ENCODE peak calls at places on chromosomes 11 and 22, in ten cellular contexts. B, Y, I, G, C, V, F, X, E and P are unnamed samples.

GRCh38 chr11:66349084-66349386 is 1.6 kb upstream of the B4GAT1 start:
- DNase-seq in B (no peak), Y (no peak), I (no peak), G (no peak), C (no peak), V (no peak), F (no peak), X (no peak), E (no peak), P (no peak)

GRCh38 chr11:65862191-65862735 is 2.0 kb downstream of the MUS81 start:
- DNase-seq in B (no peak), Y (no peak), I (no peak), G (no peak), C (no peak), V (no peak), F (no peak), X (no peak), E (no peak), P (no peak)

GRCh38 chr11:123194308-123195181 is 503 bp downstream of the CLMP start:
- DNase-seq in B (no peak), Y (peak), I (peak), G (peak), C (no peak), V (no peak), F (no peak), X (peak), E (no peak), P (no peak)

GRCh38 chr11:44788536-44789227 is 61.9 kb downstream of the TSPAN18 start:
- DNase-seq in B (no peak), Y (no peak), I (no peak), G (no peak), C (no peak), V (no peak), F (no peak), X (no peak), E (no peak), P (no peak)

GRCh38 chr22:46546466-46547178 is 9.2 kb upstream of the CELSR1 start:
- DNase-seq in B (no peak), Y (no peak), I (no peak), G (peak), C (no peak), V (no peak), F (no peak), X (no peak), E (no peak), P (no peak)

GRCh38 chr22:43177479-43177878 is 9.5 kb downstream of the TTLL12 start:
- DNase-seq in B (no peak), Y (no peak), I (no peak), G (no peak), C (no peak), V (no peak), F (no peak), X (no peak), E (no peak), P (no peak)

GRCh38 chr11:14376920-14377319 is 17.9 kb upstream of the RRAS2 start:
- DNase-seq in B (no peak), Y (no peak), I (no peak), G (no peak), C (no peak), V (no peak), F (no peak), X (peak), E (no peak), P (no peak)

GRCh38 chr11:57456960-57457642 is 3.2 kb upstream of the RTN4RL2 start:
- DNase-seq in B (peak), Y (peak), I (peak), G (peak), C (no peak), V (peak), F (peak), X (peak), E (peak), P (peak)

GRCh38 chr11:70359806-70360205 is 38.5 kb upstream of the CTTN start:
- DNase-seq in B (no peak), Y (no peak), I (no peak), G (no peak), C (no peak), V (no peak), F (no peak), X (no peak), E (no peak), P (no peak)

GRCh38 chr11:69744435-69744834 is 30.7 kb downstream of the FGF4 start:
- DNase-seq in B (no peak), Y (no peak), I (no peak), G (no peak), C (peak), V (no peak), F (no peak), X (peak), E (no peak), P (no peak)

GRCh38 chr11:19962795-19963163 is 197.5 kb downstream of the DBX1 start:
- DNase-seq in B (no peak), Y (no peak), I (no peak), G (peak), C (no peak), V (no peak), F (no peak), X (peak), E (no peak), P (no peak)

GRCh38 chr11:47352556-47352955 is at the start of gene MYBPC3:
- DNase-seq in B (no peak), Y (no peak), I (no peak), G (no peak), C (no peak), V (no peak), F (no peak), X (no peak), E (no peak), P (no peak)